ENCODE peak calls at places on chromosomes 11 and 22, in eight cellular contexts. M is heart right ventricle, Z is esophagus squamous epithelium, H is adipocyte, R is IMR-90, K is fibroblast of lung, A is brain microvascular endothelial cell, Q is upper lobe of right lung. V is an unnamed sample.

GRCh38 chr11:27401280-27401679 is 38.3 kb upstream of the CCDC34 start:
- DNase-seq in Z (no peak), Q (no peak), K (no peak), H (peak; percentile 62), M (no peak), R (no peak), A (no peak), V (no peak)

GRCh38 chr11:13216019-13217006 is 61.3 kb upstream of the BMAL1 start:
- DNase-seq in M (no peak), H (peak; percentile 93), Q (no peak), K (peak; percentile 99), R (peak; percentile 98), A (peak; percentile 97), Z (no peak), V (peak; percentile 90)

GRCh38 chr11:113137735-113138529 is 176.5 kb upstream of the TTC12 start:
- DNase-seq in K (no peak), Z (no peak), M (no peak), A (no peak), Q (no peak), H (no peak), R (no peak), V (no peak)

GRCh38 chr22:24758164-24758799 is 16.2 kb downstream of the PIWIL3 start:
- DNase-seq in K (peak; percentile 27), Q (no peak), R (peak; percentile 60), A (peak; percentile 25), M (peak; percentile 24), H (peak; percentile 88), Z (no peak), V (peak; percentile 77)

GRCh38 chr22:34620832-34621231 is 445.1 kb upstream of the ISX start:
- DNase-seq in M (no peak), Q (no peak), R (no peak), H (no peak), K (no peak), A (no peak), Z (no peak), V (no peak)

GRCh38 chr11:75615709-75616108 is 53.1 kb downstream of the MAP6 start:
- DNase-seq in K (no peak), H (no peak), Z (no peak), R (no peak), M (no peak), A (no peak), Q (no peak), V (peak; percentile 48)

GRCh38 chr11:58742140-58742539 is 10.4 kb upstream of the GLYAT start:
- DNase-seq in A (no peak), K (no peak), R (no peak), H (no peak), M (no peak), Q (no peak), Z (no peak), V (no peak)

GRCh38 chr11:96314326-96315050 is 28.5 kb downstream of the MAML2 start:
- DNase-seq in R (peak; percentile 72), H (peak; percentile 45), K (peak; percentile 92), M (peak; percentile 23), Q (no peak), Z (no peak), A (peak; percentile 51), V (no peak)

GRCh38 chr11:128747728-128748148 is 53.9 kb downstream of the FLI1 start:
- DNase-seq in Q (no peak), Z (no peak), A (no peak), H (no peak), M (no peak), R (no peak), K (no peak), V (no peak)

GRCh38 chr11:285021-285893 is 3.7 kb upstream of the PGGHG start:
- DNase-seq in A (no peak), M (no peak), K (no peak), R (no peak), H (no peak), Z (no peak), Q (peak; percentile 48), V (no peak)

GRCh38 chr11:26247340-26247739 is 84.6 kb upstream of the ANO3 start:
- DNase-seq in Z (no peak), K (peak; percentile 75), A (no peak), H (peak; percentile 64), R (peak; percentile 81), Q (no peak), M (no peak), V (peak; percentile 33)

GRCh38 chr22:28922540-28923244 is 39.3 kb downstream of the ZNRF3 start:
- DNase-seq in R (no peak), H (no peak), M (no peak), Q (no peak), K (no peak), A (no peak), Z (no peak), V (no peak)

GRCh38 chr22:28921585-28921879 is 38.2 kb downstream of the ZNRF3 start:
- DNase-seq in M (no peak), Q (no peak), K (no peak), A (no peak), Z (no peak), H (no peak), R (no peak), V (no peak)

GRCh38 chr22:28920757-28921584 is 37.6 kb downstream of the ZNRF3 start:
- DNase-seq in Q (no peak), H (no peak), K (no peak), A (no peak), R (no peak), M (no peak), Z (no peak), V (no peak)

GRCh38 chr22:28915969-28916368 is 32.6 kb downstream of the ZNRF3 start:
- DNase-seq in K (no peak), A (no peak), M (no peak), Z (no peak), Q (no peak), H (no peak), R (no peak), V (no peak)

GRCh38 chr22:28917747-28918543 is 34.6 kb downstream of the ZNRF3 start:
- DNase-seq in A (no peak), R (peak; percentile 31), M (peak; percentile 30), K (peak; percentile 70), H (no peak), Q (peak; percentile 67), Z (no peak), V (peak; percentile 50)
- H3K4me3 ChIP-seq in A (no peak overlapping the region), R (no peak overlapping the region), M (no peak overlapping the region), K (no peak overlapping the region), H (no peak overlapping the region), Q (no peak overlapping the region), Z (no peak overlapping the region), V (peak overlapping the region; percentile 6)

GRCh38 chr22:26847046-26847445 is 189.7 kb downstream of the MIAT start:
- DNase-seq in Q (no peak), M (no peak), K (peak; percentile 54), H (no peak), A (no peak), Z (no peak), R (no peak), V (no peak)

GRCh38 chr22:26849575-26849974 is 192.2 kb downstream of the MIAT start:
- DNase-seq in M (no peak), Z (no peak), K (no peak), R (no peak), Q (no peak), A (no peak), H (no peak), V (no peak)

GRCh38 chr22:26846645-26847044 is 189.3 kb downstream of the MIAT start:
- DNase-seq in A (peak; percentile 69), R (no peak), Q (no peak), M (no peak), K (peak; percentile 91), H (no peak), Z (no peak), V (no peak)

GRCh38 chr22:26847816-26848215 is 190.4 kb downstream of the MIAT start:
- DNase-seq in K (no peak), M (no peak), Q (no peak), Z (no peak), R (no peak), A (no peak), H (no peak), V (no peak)

DNA sequence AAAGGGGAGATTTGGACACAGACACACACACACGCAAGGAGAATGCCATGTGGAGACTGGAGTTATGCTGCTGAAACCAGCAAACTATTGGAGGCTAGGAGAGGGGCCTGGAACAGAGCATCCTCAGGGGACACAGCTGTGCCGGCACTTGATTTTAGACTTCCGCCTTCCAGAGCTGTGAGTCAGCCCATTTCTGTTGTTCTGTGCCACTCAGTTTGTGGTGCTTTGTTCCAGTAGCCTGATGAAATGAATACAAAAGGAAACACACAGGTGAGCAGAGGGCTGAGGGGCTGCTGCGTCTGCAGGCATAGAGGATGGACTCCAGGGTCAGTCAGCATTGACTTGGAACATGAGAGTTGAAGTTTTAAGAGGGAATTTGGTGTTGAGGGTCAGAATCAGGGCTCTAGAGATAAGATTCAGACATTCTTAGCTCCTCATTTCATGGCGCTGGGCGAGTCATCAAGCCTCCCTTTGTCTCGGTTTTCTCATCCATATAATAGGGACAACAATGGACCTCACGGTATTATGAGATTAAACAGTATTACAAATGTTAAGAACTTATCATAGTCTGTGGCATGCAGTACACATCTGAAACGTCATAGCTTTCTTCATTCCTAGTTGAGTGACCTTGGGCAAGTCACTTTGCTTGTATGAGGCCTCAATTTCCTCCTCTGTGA is 191.0 kb downstream of the MIAT start:
- DNase-seq in R (no peak), K (peak; percentile 76), Z (no peak), M (no peak), A (peak; percentile 61), H (no peak), Q (no peak), V (no peak)
- H3K36me3 ChIP-seq in R (no peaks in the 10 kb centered on the region), K (no peaks in the 10 kb centered on the region), Z (no peaks in the 10 kb centered on the region), M (no peaks in the 10 kb centered on the region), A (no peaks in the 10 kb centered on the region), H (no peaks in the 10 kb centered on the region), Q (no peaks in the 10 kb centered on the region), V (no peaks in the 10 kb centered on the region)

GRCh38 chr11:40281055-40281580 is 1178.3 kb downstream of the LRRC4C start:
- DNase-seq in R (no peak), Q (no peak), Z (no peak), M (no peak), A (no peak), K (peak; percentile 64), H (no peak), V (peak; percentile 9)
- H3K4me3 ChIP-seq in R (no peak overlapping the region), Q (no peak overlapping the region), Z (no peak overlapping the region), M (no peak overlapping the region), A (no peak overlapping the region), K (no peak overlapping the region), H (no peak overlapping the region), V (no peak overlapping the region)

DNA sequence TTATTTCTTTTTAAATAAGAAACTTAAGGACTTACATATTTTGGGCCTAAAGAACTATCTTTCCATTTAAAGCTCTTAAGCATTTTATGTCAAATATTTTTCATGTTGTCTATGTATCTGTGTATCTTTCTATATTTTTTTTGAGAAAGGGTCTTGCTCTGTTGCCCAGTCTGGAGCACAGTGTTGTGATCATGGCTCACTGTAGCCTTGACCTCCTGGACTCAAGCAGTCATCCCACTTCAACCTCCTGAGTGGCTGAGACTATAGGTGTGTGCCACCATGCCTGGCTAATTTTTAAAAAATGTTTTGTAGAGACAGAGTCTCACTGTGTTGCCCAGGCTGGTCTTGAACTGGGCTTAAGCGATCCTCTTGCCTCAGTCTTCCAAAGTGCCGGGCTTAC is 8.0 kb downstream of the STT3A start:
- DNase-seq in M (no peak), Z (no peak), H (no peak), K (no peak), Q (no peak), A (no peak), R (no peak), V (no peak)
- H3K36me3 ChIP-seq in M (peaks cover 3% of the 10 kb centered on the region), Z (peaks cover 6% of the 10 kb centered on the region), H (peaks cover 73% of the 10 kb centered on the region), K (peaks cover 20% of the 10 kb centered on the region), Q (peaks cover 93% of the 10 kb centered on the region), A (peaks cover 47% of the 10 kb centered on the region), R (peaks cover 44% of the 10 kb centered on the region), V (peaks cover 60% of the 10 kb centered on the region)

V was measured in cardiac muscle cell.